ENCODE peak calls at places on chromosomes 2 and 18, in six cellular contexts. T is right lobe of liver; D is A549; A is NCI-H446 treated with DMSO at 0.1 percent for 48 hours; L is Ammon's horn; K is CD8-positive, alpha-beta T cell. H is an unnamed sample.

GRCh38 chr2:172995323-172996244 is 80.1 kb upstream of the MAP3K20 start:
- DNase-seq in A (no peak), D (peak), L (no peak), T (peak), K (no peak), H (peak)

GRCh38 chr18:57885931-57886330 is 82.8 kb upstream of the ATP8B1 start:
- DNase-seq in L (no peak), A (no peak), K (no peak), T (no peak), D (peak), H (no peak)

GRCh38 chr18:6850396-6850795 is 120.9 kb downstream of the ARHGAP28 start:
- DNase-seq in L (no peak), D (no peak), K (no peak), A (no peak), T (no peak), H (no peak)

GRCh38 chr2:17800219-17800618 is 16.0 kb upstream of the MSGN1 start:
- DNase-seq in A (no peak), T (no peak), D (no peak), K (no peak), L (peak), H (no peak)

GRCh38 chr18:35376742-35377695 is at the start of gene ZNF396:
- DNase-seq in D (peak), L (peak), A (no peak), K (peak), T (peak), H (peak)

GRCh38 chr2:215831296-215831913 is 181.9 kb downstream of the MREG start:
- DNase-seq in A (no peak), T (no peak), D (peak), L (peak), K (no peak), H (no peak)

GRCh38 chr2:239581352-239581901 is 180.6 kb upstream of the HDAC4 start:
- DNase-seq in L (no peak), T (no peak), D (no peak), K (no peak), A (no peak), H (no peak)

GRCh38 chr2:239264838-239265651 is 135.8 kb downstream of the HDAC4 start:
- DNase-seq in L (peak), T (peak), K (peak), A (no peak), D (peak), H (no peak)

GRCh38 chr2:8159211-8159965 is 522.5 kb upstream of the ID2 start:
- DNase-seq in T (no peak), D (no peak), L (no peak), K (no peak), A (no peak), H (no peak)

GRCh38 chr18:75478996-75479870 is 51.7 kb upstream of the SMIM21 start:
- DNase-seq in K (no peak), T (no peak), A (no peak), L (peak), D (peak), H (peak)

GRCh38 chr2:233821709-233822100 is 32.6 kb downstream of the HJURP start:
- DNase-seq in K (no peak), D (no peak), A (no peak), L (no peak), T (no peak), H (no peak)

GRCh38 chr2:234797566-234798250 is 154.1 kb upstream of the SH3BP4 start:
- DNase-seq in L (peak), K (no peak), T (no peak), D (no peak), A (no peak), H (no peak)

GRCh38 chr2:128369126-128369555 is 50.5 kb upstream of the HS6ST1 start:
- DNase-seq in A (no peak), L (no peak), D (no peak), T (no peak), K (no peak), H (no peak)

GRCh38 chr2:30332791-30333453 is 101.6 kb downstream of the LBH start:
- DNase-seq in K (no peak), T (no peak), A (no peak), L (no peak), D (no peak), H (no peak)

GRCh38 chr18:36296591-36297418 is 708 bp upstream of the FHOD3 start:
- DNase-seq in L (peak), K (no peak), T (peak), D (peak), A (peak), H (peak)

GRCh38 chr2:177551989-177552413 is 159.4 kb downstream of the AGPS start:
- DNase-seq in A (peak), L (peak), K (no peak), D (peak), T (peak), H (no peak)

GRCh38 chr2:240461471-240462072 is 26.1 kb downstream of the GPC1 start:
- DNase-seq in T (peak), L (no peak), A (no peak), K (peak), D (no peak), H (no peak)